ENCODE peak calls at places on chromosome 12, in five cellular contexts. L is fibroblast of lung, T is gastrocnemius medialis, B is lower lobe of right lung, R is hepatocyte. Y is an unnamed sample.

GRCh38 chr12:18483723-18484325 is 222.5 kb downstream of the PIK3C2G start:
- DNase-seq in L (no peak), T (no peak), B (no peak), R (no peak), Y (no peak)

GRCh38 chr12:30795660-30796507 is 41.1 kb upstream of the CAPRIN2 start:
- DNase-seq in L (peak; percentile 70), T (peak; percentile 27), B (peak; percentile 71), R (peak; percentile 75), Y (peak; percentile 66)

GRCh38 chr12:28710882-28711281 is 438.2 kb upstream of the FAR2 start:
- DNase-seq in L (peak; percentile 78), T (no peak), B (no peak), R (no peak), Y (no peak)

GRCh38 chr12:123267991-123268843 is 3.4 kb downstream of the CDK2AP1 start:
- DNase-seq in L (no peak), T (peak; percentile 45), B (peak; percentile 64), R (peak; percentile 20), Y (no peak)

GRCh38 chr12:120353556-120354317 is 15.2 kb downstream of the MSI1 start:
- DNase-seq in L (no peak), T (no peak), B (no peak), R (no peak), Y (no peak)

GRCh38 chr12:65276923-65277322 is 1.6 kb upstream of the MSRB3 start:
- DNase-seq in L (no peak), T (no peak), B (no peak), R (no peak), Y (no peak)

GRCh38 chr12:7154901-7155470 is 24.8 kb downstream of the CLSTN3 start:
- DNase-seq in L (no peak), T (no peak), B (no peak), R (no peak), Y (no peak)

GRCh38 chr12:51904951-51905471 is 2.3 kb upstream of the ACVRL1 start:
- DNase-seq in L (peak; percentile 77), T (no peak), B (no peak), R (no peak), Y (no peak)

GRCh38 chr12:32566663-32567634 is 112.2 kb upstream of the DNM1L start:
- DNase-seq in L (no peak), T (no peak), B (no peak), R (no peak), Y (no peak)

GRCh38 chr12:13941258-13942249 is 39.8 kb downstream of the GRIN2B start:
- DNase-seq in L (peak; percentile 29), T (no peak), B (no peak), R (peak; percentile 89), Y (no peak)

GRCh38 chr12:116813271-116814041 is 67.8 kb downstream of the HRK start:
- DNase-seq in L (no peak), T (no peak), B (no peak), R (no peak), Y (no peak)

GRCh38 chr12:132619301-132620112 is 931 bp downstream of the P2RX2 start:
- DNase-seq in L (no peak), T (no peak), B (no peak), R (no peak), Y (no peak)

GRCh38 chr12:109679716-109680520 is 33.7 kb upstream of the FAM222A start:
- DNase-seq in L (no peak), T (no peak), B (no peak), R (no peak), Y (no peak)
- H3K27ac ChIP-seq in L (no peak overlapping the region), T (no peak overlapping the region), B (no peak overlapping the region), R (no peak overlapping the region), Y (no peak overlapping the region)

DNA sequence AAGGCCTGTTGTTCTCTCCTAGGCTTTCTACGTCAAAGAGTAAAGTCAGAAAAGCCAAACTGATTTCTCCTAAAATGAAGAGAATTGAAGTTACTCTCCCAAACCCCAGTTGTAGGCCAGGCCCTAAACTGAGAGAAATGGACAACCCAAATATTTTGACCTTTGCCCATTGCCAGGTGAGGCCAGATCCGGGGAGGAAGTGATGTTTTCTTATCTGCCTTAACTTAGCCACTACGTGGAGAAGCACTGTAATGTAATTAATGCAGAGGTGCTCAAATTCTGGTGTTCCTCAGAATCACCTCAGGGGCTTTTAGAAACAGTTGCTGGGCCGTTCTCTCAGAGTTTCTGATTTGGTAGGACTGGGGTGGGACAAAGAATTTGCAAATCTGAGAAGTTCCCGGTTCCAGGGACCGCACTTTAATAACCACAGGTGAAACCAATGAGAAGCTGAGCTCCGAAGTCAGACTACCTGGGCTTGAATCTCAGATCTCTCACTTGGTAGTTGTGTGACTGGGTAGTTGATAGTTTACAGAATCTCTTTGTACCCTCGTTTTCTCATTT is 73.2 kb downstream of the ETV6 start:
- DNase-seq in L (no peak), T (no peak), B (no peak), R (no peak), Y (no peak)
- TF ChIP-seq CTCF in L (no peak), T (no peak), B (no peak), R (no peak), Y (no peak)

GRCh38 chr12:109115404-109115757 is 1.0 kb upstream of the ACACB start:
- DNase-seq in L (no peak), T (peak; percentile 82), B (no peak), R (peak; percentile 27), Y (no peak)
- H3K4me1 ChIP-seq in L (peaks cover 5% of the 10 kb centered on the region), T (peaks cover 35% of the 10 kb centered on the region), B (peaks cover 73% of the 10 kb centered on the region), R (peaks cover 25% of the 10 kb centered on the region), Y (peaks cover 46% of the 10 kb centered on the region)

GRCh38 chr12:55818140-55818728 is 393 bp downstream of the ORMDL2 start:
- DNase-seq in L (no peak), T (no peak), B (no peak), R (no peak), Y (no peak)
- H3K27ac ChIP-seq in L (peak overlapping the region; percentile 85), T (peak overlapping the region; percentile 89), B (peak overlapping the region; percentile 91), R (peak overlapping the region; percentile 28), Y (peak overlapping the region; percentile 70)

DNA sequence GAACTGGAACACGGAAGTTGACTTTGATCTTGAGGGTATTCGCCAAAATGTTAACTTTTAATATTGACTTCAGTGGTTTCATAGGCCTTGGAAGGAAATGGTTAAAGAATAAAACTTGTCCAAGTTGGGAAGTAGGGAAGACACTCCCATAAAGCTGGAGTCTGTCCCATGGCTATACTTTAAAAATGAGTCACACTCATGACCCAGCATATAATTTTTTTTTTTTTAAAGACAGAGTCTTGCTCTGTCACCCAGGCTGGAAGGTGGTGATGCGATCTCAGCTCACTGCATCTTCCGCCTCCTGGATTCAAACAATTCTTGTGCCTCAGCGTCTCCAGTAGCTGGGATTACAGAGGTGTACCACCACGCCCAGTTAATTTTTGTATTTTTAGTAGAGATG is 19.6 kb downstream of the TMPRSS12 start:
- DNase-seq in L (peak; percentile 78), T (no peak), B (no peak), R (no peak), Y (no peak)
- TF ChIP-seq CTCF in L (no peak), T (no peak), B (no peak), R (no peak), Y (no peak)

DNA sequence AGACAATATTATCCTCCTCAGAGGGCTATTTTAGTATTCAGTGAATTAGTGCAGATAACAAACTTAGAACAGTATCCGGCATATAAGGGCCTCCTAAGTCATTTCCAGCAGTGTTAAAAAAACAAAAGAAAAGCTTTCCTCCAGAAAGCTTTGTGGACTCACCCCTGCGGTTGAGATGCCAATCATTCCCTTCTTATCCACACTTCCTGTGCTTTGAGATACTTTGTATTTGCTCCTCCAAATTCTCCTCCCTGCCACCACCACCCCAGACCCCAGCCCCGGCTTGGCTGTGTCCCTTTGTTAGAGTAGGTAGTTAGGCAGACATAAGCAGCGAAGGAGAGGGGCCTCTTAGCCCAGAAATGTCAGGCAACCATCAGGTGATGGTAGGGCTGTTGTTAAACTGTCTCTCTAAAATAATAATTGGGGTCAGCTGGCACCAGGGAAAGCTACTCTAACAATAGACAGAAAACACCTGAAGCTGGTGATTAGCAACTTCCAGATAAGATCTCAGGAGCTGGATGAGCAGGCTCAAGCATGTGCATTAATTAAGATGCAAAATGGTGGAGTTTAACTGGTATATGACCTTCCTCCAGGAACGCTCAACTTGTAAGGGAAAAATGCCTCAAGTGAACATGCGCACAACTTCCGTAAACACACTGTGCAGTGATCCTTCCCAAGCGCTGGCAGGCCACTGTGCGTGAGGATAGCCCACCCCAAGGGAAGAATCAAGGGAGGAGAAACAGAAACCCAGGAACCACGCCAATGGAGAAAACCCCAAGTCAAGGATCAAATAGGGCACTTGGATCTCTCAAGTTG is 152.1 kb upstream of the EEA1 start:
- DNase-seq in L (peak; percentile 18), T (no peak), B (no peak), R (no peak), Y (no peak)
- H3K4me1 ChIP-seq in L (no peaks in the 10 kb centered on the region), T (no peaks in the 10 kb centered on the region), B (no peaks in the 10 kb centered on the region), R (no peaks in the 10 kb centered on the region), Y (no peaks in the 10 kb centered on the region)

DNA sequence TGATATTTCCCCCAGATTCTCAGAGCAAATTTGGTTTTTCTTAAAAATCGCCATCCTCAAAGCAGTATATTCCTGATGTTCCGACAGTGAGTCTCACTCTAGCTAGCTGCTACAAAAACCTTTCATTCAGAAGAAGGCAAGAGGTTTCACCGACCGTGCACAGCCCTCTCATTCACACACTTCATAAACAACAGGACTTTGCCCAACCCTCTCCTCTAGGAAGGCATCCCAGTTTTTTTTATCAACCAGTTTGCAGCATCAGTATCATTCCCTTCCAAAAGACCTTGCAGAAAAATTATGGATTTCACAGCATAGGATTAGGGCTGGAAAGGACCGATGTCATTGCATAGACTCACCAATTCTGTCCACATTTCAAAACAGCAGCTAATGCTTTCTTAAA is 732 bp downstream of the SVOP start:
- DNase-seq in L (no peak), T (no peak), B (no peak), R (no peak), Y (no peak)
- H3K27ac ChIP-seq in L (no peak overlapping the region), T (no peak overlapping the region), B (no peak overlapping the region), R (no peak overlapping the region), Y (no peak overlapping the region)

Y was measured in thoracic aorta.